ENCODE peak calls at places on chromosomes 2 and 18, in seven cellular contexts. One of them, this sample, is unnamed.

GRCh38 chr2:60707750-60708371 is 48.2 kb upstream of the PAPOLG start:
- DNase-seq in H7: peak
- DNase-seq in LoVo: peak
- DNase-seq in WERI-Rb-1: no peak
- DNase-seq in EH: peak
- DNase-seq in HEK293T: peak
- DNase-seq in A549: peak
- DNase-seq in this sample: peak

GRCh38 chr2:96906719-96907404 is 37.0 kb upstream of the SEMA4C start:
- DNase-seq in H7: peak
- DNase-seq in LoVo: no peak
- DNase-seq in WERI-Rb-1: no peak
- DNase-seq in EH: peak
- DNase-seq in HEK293T: no peak
- DNase-seq in A549: no peak
- DNase-seq in this sample: peak

GRCh38 chr2:163465440-163465839 is 270.4 kb downstream of the FIGN start:
- DNase-seq in H7: no peak
- DNase-seq in LoVo: no peak
- DNase-seq in WERI-Rb-1: no peak
- DNase-seq in EH: no peak
- DNase-seq in HEK293T: no peak
- DNase-seq in A549: no peak
- DNase-seq in this sample: no peak

GRCh38 chr18:8359481-8359880 is 249.8 kb upstream of the RAB12 start:
- DNase-seq in H7: no peak
- DNase-seq in LoVo: no peak
- DNase-seq in WERI-Rb-1: no peak
- DNase-seq in EH: no peak
- DNase-seq in HEK293T: no peak
- DNase-seq in A549: no peak
- DNase-seq in this sample: no peak

GRCh38 chr2:39416172-39416571 is 20.9 kb downstream of the MAP4K3 start:
- DNase-seq in H7: no peak
- DNase-seq in LoVo: no peak
- DNase-seq in WERI-Rb-1: no peak
- DNase-seq in EH: peak
- DNase-seq in HEK293T: no peak
- DNase-seq in A549: no peak
- DNase-seq in this sample: no peak

GRCh38 chr2:237073552-237073951 is 12.1 kb upstream of the COPS8 start:
- DNase-seq in H7: no peak
- DNase-seq in LoVo: no peak
- DNase-seq in WERI-Rb-1: no peak
- DNase-seq in EH: peak
- DNase-seq in HEK293T: no peak
- DNase-seq in A549: no peak
- DNase-seq in this sample: no peak

GRCh38 chr2:100422320-100422719 is 4.9 kb upstream of the CHST10 start:
- DNase-seq in H7: peak
- DNase-seq in LoVo: peak
- DNase-seq in WERI-Rb-1: peak
- DNase-seq in EH: peak
- DNase-seq in HEK293T: peak
- DNase-seq in A549: peak
- DNase-seq in this sample: no peak

GRCh38 chr2:218229851-218230250 is 12.9 kb downstream of the ARPC2 start:
- DNase-seq in H7: no peak
- DNase-seq in LoVo: no peak
- DNase-seq in WERI-Rb-1: no peak
- DNase-seq in EH: peak
- DNase-seq in HEK293T: no peak
- DNase-seq in A549: no peak
- DNase-seq in this sample: no peak

GRCh38 chr18:23189768-23190661 is 54.7 kb downstream of the CABLES1 start:
- DNase-seq in H7: no peak
- DNase-seq in LoVo: no peak
- DNase-seq in WERI-Rb-1: no peak
- DNase-seq in EH: no peak
- DNase-seq in HEK293T: no peak
- DNase-seq in A549: no peak
- DNase-seq in this sample: no peak

GRCh38 chr2:143246246-143246645 is 117.0 kb downstream of the ARHGAP15 start:
- DNase-seq in H7: no peak
- DNase-seq in LoVo: no peak
- DNase-seq in WERI-Rb-1: no peak
- DNase-seq in EH: no peak
- DNase-seq in HEK293T: no peak
- DNase-seq in A549: no peak
- DNase-seq in this sample: no peak

This sample was measured in smooth muscle cell of the brain vasculature.